ENCODE peak calls at places on chromosomes 16 and 17, in seven cellular contexts. G, O, F, Y, I, J and S are unnamed samples.

GRCh38 chr16:90046971-90047713 is 27.9 kb upstream of the DBNDD1 start:
- DNase-seq in G (peak; percentile 90), O (peak; percentile 80), F (peak; percentile 54), Y (no peak), I (no peak), J (no peak), S (peak; percentile 89)

GRCh38 chr16:31200821-31201510 is 1.6 kb downstream of the PYCARD start:
- DNase-seq in G (no peak), O (no peak), F (no peak), Y (no peak), I (no peak), J (no peak), S (no peak)

GRCh38 chr17:17077861-17078732 is 35.8 kb downstream of the MPRIP start:
- DNase-seq in G (peak; percentile 33), O (peak; percentile 57), F (peak; percentile 75), Y (peak; percentile 90), I (peak; percentile 52), J (no peak), S (no peak)

GRCh38 chr17:37168731-37169353 is 206.9 kb upstream of the C17orf78 start:
- DNase-seq in G (no peak), O (no peak), F (no peak), Y (no peak), I (no peak), J (no peak), S (no peak)

GRCh38 chr17:70739046-70739445 is 569.7 kb downstream of the KCNJ2 start:
- DNase-seq in G (no peak), O (no peak), F (no peak), Y (no peak), I (no peak), J (no peak), S (no peak)

GRCh38 chr17:8698142-8699050 is 46.2 kb downstream of the CCDC42 start:
- DNase-seq in G (peak; percentile 79), O (no peak), F (peak; percentile 15), Y (no peak), I (peak; percentile 72), J (no peak), S (peak; percentile 33)

GRCh38 chr16:56610017-56610608 is 1.7 kb downstream of the MT2A start:
- DNase-seq in G (peak; percentile 83), O (peak; percentile 47), F (peak; percentile 52), Y (peak; percentile 64), I (no peak), J (no peak), S (peak; percentile 58)

GRCh38 chr17:9771465-9771864 is 19.9 kb downstream of the DHRS7C start:
- DNase-seq in G (no peak), O (no peak), F (no peak), Y (no peak), I (no peak), J (no peak), S (no peak)

GRCh38 chr17:61570118-61570517 is 20.9 kb downstream of the NACA2 start:
- DNase-seq in G (no peak), O (no peak), F (no peak), Y (no peak), I (no peak), J (no peak), S (no peak)

GRCh38 chr16:87006789-87007745 is 310.1 kb downstream of the C16orf95 start:
- DNase-seq in G (peak; percentile 38), O (no peak), F (no peak), Y (no peak), I (no peak), J (no peak), S (no peak)

GRCh38 chr17:56110463-56111138 is 42.7 kb upstream of the ANKFN1 start:
- DNase-seq in G (no peak), O (peak; percentile 76), F (peak; percentile 72), Y (peak; percentile 68), I (peak; percentile 53), J (no peak), S (no peak)

GRCh38 chr17:44976198-44976597 is 8.1 kb upstream of the C1QL1 start:
- DNase-seq in G (no peak), O (no peak), F (no peak), Y (no peak), I (no peak), J (no peak), S (no peak)

GRCh38 chr17:35973333-35974260 is 7.7 kb downstream of the CCL16 start:
- DNase-seq in G (no peak), O (no peak), F (no peak), Y (no peak), I (no peak), J (peak; percentile 89), S (no peak)

GRCh38 chr17:42833771-42834422 is 700 bp downstream of the PSME3 start:
- DNase-seq in G (no peak), O (no peak), F (no peak), Y (no peak), I (no peak), J (no peak), S (no peak)

GRCh38 chr17:53721101-53721500 is 101.6 kb upstream of the KIF2B start:
- DNase-seq in G (no peak), O (no peak), F (no peak), Y (no peak), I (no peak), J (no peak), S (no peak)

GRCh38 chr17:9487406-9487805 is 88.2 kb downstream of the STX8 start:
- DNase-seq in G (no peak), O (no peak), F (no peak), Y (no peak), I (no peak), J (peak; percentile 19), S (no peak)

GRCh38 chr17:718075-718474 is 3.4 kb upstream of the VPS53 start:
- DNase-seq in G (no peak), O (no peak), F (no peak), Y (no peak), I (no peak), J (no peak), S (no peak)

GRCh38 chr16:69057400-69058378 is 47.8 kb upstream of the HAS3 start:
- DNase-seq in G (peak; percentile 62), O (no peak), F (no peak), Y (no peak), I (no peak), J (no peak), S (no peak)

GRCh38 chr17:11899494-11899893 is 97.8 kb downstream of the ZNF18 start:
- DNase-seq in G (peak; percentile 67), O (no peak), F (no peak), Y (no peak), I (no peak), J (no peak), S (no peak)

GRCh38 chr17:31568140-31568938 is 176.9 kb downstream of the RAB11FIP4 start:
- DNase-seq in G (peak; percentile 81), O (no peak), F (no peak), Y (no peak), I (no peak), J (no peak), S (no peak)

GRCh38 chr16:83623091-83623730 is 184.6 kb upstream of the HSBP1 start:
- DNase-seq in G (no peak), O (no peak), F (no peak), Y (no peak), I (no peak), J (peak; percentile 90), S (no peak)

GRCh38 chr17:20191066-20191465 is 181.9 kb downstream of the SPECC1 start:
- DNase-seq in G (no peak), O (no peak), F (no peak), Y (no peak), I (no peak), J (no peak), S (no peak)

GRCh38 chr17:2120550-2121335 is 65.8 kb downstream of the HIC1 start:
- DNase-seq in G (no peak), O (no peak), F (no peak), Y (no peak), I (no peak), J (no peak), S (no peak)

GRCh38 chr17:47778184-47778635 is 43.4 kb downstream of the OSBPL7 start:
- DNase-seq in G (no peak), O (no peak), F (no peak), Y (no peak), I (no peak), J (no peak), S (no peak)

GRCh38 chr16:72247821-72248253 is 75.9 kb upstream of the PMFBP1 start:
- DNase-seq in G (peak; percentile 66), O (no peak), F (no peak), Y (no peak), I (no peak), J (no peak), S (no peak)

GRCh38 chr17:48555183-48555615 is 10.3 kb upstream of the HOXB2 start:
- DNase-seq in G (no peak), O (no peak), F (no peak), Y (no peak), I (no peak), J (no peak), S (no peak)

GRCh38 chr16:53356478-53357207 is 77.6 kb upstream of the RBL2 start:
- DNase-seq in G (no peak), O (no peak), F (no peak), Y (no peak), I (no peak), J (peak; percentile 90), S (no peak)
- TF ChIP-seq CTCF in G (no peak), O (no peak), F (no peak), Y (no peak), I (no peak), J (no peak), S (no peak)

GRCh38 chr17:58006563-58006923 is 503 bp downstream of the SRSF1 start:
- DNase-seq in G (peak; percentile 89), O (peak; percentile 73), F (peak; percentile 77), Y (peak; percentile 78), I (peak; percentile 72), J (peak; percentile 95), S (peak; percentile 84)

GRCh38 chr17:58006924-58007780 is at the start of gene SRSF1:
- DNase-seq in G (peak; percentile 99), O (peak; percentile 97), F (peak; percentile 98), Y (peak; percentile 97), I (peak; percentile 96), J (peak; percentile 98), S (peak; percentile 97)

GRCh38 chr17:58005728-58006562 is 1.1 kb downstream of the SRSF1 start:
- DNase-seq in G (no peak), O (no peak), F (no peak), Y (no peak), I (no peak), J (no peak), S (no peak)

GRCh38 chr17:58010067-58010799 is 3.2 kb upstream of the SRSF1 start:
- DNase-seq in G (no peak), O (no peak), F (no peak), Y (no peak), I (no peak), J (no peak), S (no peak)

GRCh38 chr17:58007781-58008706 is 998 bp upstream of the SRSF1 start:
- DNase-seq in G (no peak), O (no peak), F (no peak), Y (no peak), I (no peak), J (no peak), S (peak; percentile 4)
- TF ChIP-seq POLR2A in G (no peak), O (no peak), F (no peak), Y (no peak), I (no peak), J (no peak), S (no peak)

GRCh38 chr16:88333645-88334516 is 48.9 kb upstream of the ZNF469 start:
- DNase-seq in G (no peak), O (no peak), F (no peak), Y (no peak), I (no peak), J (no peak), S (peak; percentile 30)
- H3K27ac ChIP-seq in G (no peak overlapping the region), O (no peak overlapping the region), F (no peak overlapping the region), Y (no peak overlapping the region), I (no peak overlapping the region), J (no peak overlapping the region), S (no peak overlapping the region)

GRCh38 chr17:63445571-63446217 is 412 bp downstream of the CYB561 start:
- DNase-seq in G (no peak), O (peak; percentile 69), F (peak; percentile 62), Y (no peak), I (no peak), J (no peak), S (peak; percentile 80)
- TF ChIP-seq CTCF in G (peak; percentile 52), O (peak; percentile 74), F (peak; percentile 52), Y (peak; percentile 74), I (peak; percentile 23), J (peak; percentile 39), S (peak; percentile 20)